ENCODE peak calls at places on chromosomes 2 and 18, in nine cellular contexts. Z is right atrium auricular region, C is heart right ventricle, W is stomach, R is transverse colon, P is astrocyte of the spinal cord, N is kidney, A is GM10248, I is osteocyte. X is an unnamed sample.

GRCh38 chr2:33229646-33230045 is 246.8 kb upstream of the RASGRP3 start:
- DNase-seq in Z (no peak), C (no peak), W (no peak), R (no peak), P (no peak), N (no peak), A (no peak), I (no peak), X (no peak)

GRCh38 chr2:42799881-42800280 is 7.5 kb upstream of the HAAO start:
- DNase-seq in Z (no peak), C (no peak), W (no peak), R (no peak), P (no peak), N (no peak), A (no peak), I (no peak), X (no peak)

GRCh38 chr2:180184506-180184905 is 177.4 kb upstream of the CWC22 start:
- DNase-seq in Z (no peak), C (no peak), W (no peak), R (no peak), P (peak), N (no peak), A (no peak), I (no peak), X (no peak)

GRCh38 chr2:64797881-64798590 is 144.3 kb upstream of the SERTAD2 start:
- DNase-seq in Z (no peak), C (no peak), W (peak), R (no peak), P (peak), N (no peak), A (no peak), I (no peak), X (no peak)

GRCh38 chr2:218323526-218324472 is 31.5 kb upstream of the TMBIM1 start:
- DNase-seq in Z (no peak), C (no peak), W (no peak), R (peak), P (peak), N (peak), A (no peak), I (no peak), X (no peak)

GRCh38 chr2:29238497-29238896 is 123.3 kb downstream of the CLIP4 start:
- DNase-seq in Z (no peak), C (no peak), W (no peak), R (no peak), P (no peak), N (no peak), A (peak), I (no peak), X (no peak)

GRCh38 chr2:224284134-224284946 is 117.6 kb downstream of the FAM124B start:
- DNase-seq in Z (no peak), C (no peak), W (no peak), R (peak), P (peak), N (no peak), A (peak), I (no peak), X (no peak)

GRCh38 chr2:159617651-159618050 is 1.3 kb upstream of the BAZ2B start:
- DNase-seq in Z (no peak), C (no peak), W (no peak), R (no peak), P (peak), N (no peak), A (no peak), I (no peak), X (no peak)

GRCh38 chr2:240160291-240161086 is 20.0 kb upstream of the OTOS start:
- DNase-seq in Z (no peak), C (no peak), W (no peak), R (no peak), P (no peak), N (peak), A (no peak), I (no peak), X (no peak)

GRCh38 chr18:8960740-8961657 is 141.5 kb upstream of the NDUFV2 start:
- DNase-seq in Z (no peak), C (no peak), W (no peak), R (no peak), P (peak), N (no peak), A (no peak), I (no peak), X (no peak)

GRCh38 chr2:74091391-74091790 is 56.3 kb downstream of the BOLA3 start:
- DNase-seq in Z (no peak), C (no peak), W (no peak), R (no peak), P (no peak), N (no peak), A (no peak), I (peak), X (no peak)

GRCh38 chr2:145284551-145284950 is 764.6 kb upstream of the ZEB2 start:
- DNase-seq in Z (no peak), C (no peak), W (no peak), R (no peak), P (no peak), N (no peak), A (no peak), I (no peak), X (no peak)

GRCh38 chr2:217978536-217979150 is 24.2 kb downstream of the TNS1 start:
- DNase-seq in Z (no peak), C (no peak), W (peak), R (no peak), P (no peak), N (peak), A (no peak), I (no peak), X (peak)

GRCh38 chr2:43185146-43185545 is 41.3 kb downstream of the ZFP36L2 start:
- DNase-seq in Z (no peak), C (no peak), W (no peak), R (no peak), P (peak), N (no peak), A (no peak), I (no peak), X (no peak)

GRCh38 chr2:10654069-10654468 is 35.7 kb downstream of the NOL10 start:
- DNase-seq in Z (no peak), C (no peak), W (no peak), R (no peak), P (peak), N (no peak), A (no peak), I (no peak), X (no peak)

GRCh38 chr2:234392230-234392629 is 104.7 kb downstream of the ARL4C start:
- DNase-seq in Z (no peak), C (no peak), W (no peak), R (no peak), P (no peak), N (no peak), A (no peak), I (no peak), X (no peak)

GRCh38 chr2:46780801-46781445 is 134.7 kb downstream of the MCFD2 start:
- DNase-seq in Z (no peak), C (peak), W (no peak), R (peak), P (no peak), N (no peak), A (no peak), I (no peak), X (peak)

GRCh38 chr2:101568969-101569368 is 94.1 kb upstream of the RFX8 start:
- DNase-seq in Z (no peak), C (no peak), W (no peak), R (no peak), P (no peak), N (no peak), A (no peak), I (no peak), X (no peak)

GRCh38 chr2:54942373-54942772 is 107.9 kb downstream of the RTN4 start:
- DNase-seq in Z (no peak), C (no peak), W (no peak), R (no peak), P (no peak), N (no peak), A (no peak), I (peak), X (no peak)

GRCh38 chr2:85340034-85340892 is 12.5 kb upstream of the TGOLN2 start:
- DNase-seq in Z (no peak), C (no peak), W (no peak), R (no peak), P (no peak), N (no peak), A (no peak), I (no peak), X (no peak)

GRCh38 chr2:237208373-237209045 is 122.8 kb downstream of the COPS8 start:
- DNase-seq in Z (peak), C (no peak), W (no peak), R (no peak), P (peak), N (no peak), A (no peak), I (peak), X (no peak)

GRCh38 chr2:15806801-15807417 is 133.4 kb upstream of the MYCN start:
- DNase-seq in Z (no peak), C (no peak), W (no peak), R (no peak), P (no peak), N (no peak), A (no peak), I (no peak), X (no peak)

GRCh38 chr2:5387421-5387820 is 304.8 kb upstream of the SOX11 start:
- DNase-seq in Z (no peak), C (no peak), W (no peak), R (no peak), P (peak), N (no peak), A (no peak), I (no peak), X (no peak)

GRCh38 chr18:78517973-78518372 is 461.6 kb upstream of the SALL3 start:
- DNase-seq in Z (no peak), C (no peak), W (peak), R (no peak), P (no peak), N (no peak), A (no peak), I (peak), X (no peak)

GRCh38 chr2:102848366-102848839 is 86.6 kb downstream of the TMEM182 start:
- DNase-seq in Z (peak), C (peak), W (peak), R (peak), P (peak), N (peak), A (peak), I (no peak), X (peak)

GRCh38 chr18:48790226-48790863 is 160.4 kb downstream of the SMAD7 start:
- DNase-seq in Z (peak), C (peak), W (peak), R (no peak), P (peak), N (peak), A (no peak), I (peak), X (no peak)

GRCh38 chr2:222797308-222797707 is 63.5 kb upstream of the ACSL3 start:
- DNase-seq in Z (no peak), C (no peak), W (no peak), R (no peak), P (peak), N (no peak), A (peak), I (no peak), X (no peak)

GRCh38 chr18:5410582-5410981 is 115.1 kb upstream of the ZBTB14 start:
- DNase-seq in Z (no peak), C (no peak), W (no peak), R (no peak), P (no peak), N (no peak), A (no peak), I (no peak), X (no peak)

GRCh38 chr2:118442949-118443348 is 354.7 kb downstream of the INSIG2 start:
- DNase-seq in Z (no peak), C (no peak), W (no peak), R (no peak), P (peak), N (no peak), A (no peak), I (no peak), X (no peak)

GRCh38 chr2:234953116-234954031 is 1.6 kb downstream of the SH3BP4 start:
- DNase-seq in Z (no peak), C (no peak), W (peak), R (no peak), P (no peak), N (peak), A (no peak), I (no peak), X (no peak)

GRCh38 chr18:31941010-31941809 is 1.7 kb downstream of the TRAPPC8 start:
- DNase-seq in Z (no peak), C (no peak), W (no peak), R (no peak), P (no peak), N (no peak), A (no peak), I (no peak), X (no peak)

GRCh38 chr2:1754046-1754445 is 9.7 kb upstream of the PXDN start:
- DNase-seq in Z (no peak), C (no peak), W (peak), R (no peak), P (no peak), N (peak), A (no peak), I (no peak), X (no peak)

GRCh38 chr2:1757567-1757966 is 13.3 kb upstream of the PXDN start:
- DNase-seq in Z (no peak), C (no peak), W (no peak), R (no peak), P (no peak), N (no peak), A (no peak), I (no peak), X (no peak)

GRCh38 chr2:1756456-1756855 is 12.1 kb upstream of the PXDN start:
- DNase-seq in Z (no peak), C (no peak), W (peak), R (no peak), P (no peak), N (peak), A (no peak), I (no peak), X (no peak)

GRCh38 chr2:1754461-1755170 is 10.3 kb upstream of the PXDN start:
- DNase-seq in Z (no peak), C (no peak), W (peak), R (no peak), P (no peak), N (peak), A (no peak), I (no peak), X (no peak)

DNA sequence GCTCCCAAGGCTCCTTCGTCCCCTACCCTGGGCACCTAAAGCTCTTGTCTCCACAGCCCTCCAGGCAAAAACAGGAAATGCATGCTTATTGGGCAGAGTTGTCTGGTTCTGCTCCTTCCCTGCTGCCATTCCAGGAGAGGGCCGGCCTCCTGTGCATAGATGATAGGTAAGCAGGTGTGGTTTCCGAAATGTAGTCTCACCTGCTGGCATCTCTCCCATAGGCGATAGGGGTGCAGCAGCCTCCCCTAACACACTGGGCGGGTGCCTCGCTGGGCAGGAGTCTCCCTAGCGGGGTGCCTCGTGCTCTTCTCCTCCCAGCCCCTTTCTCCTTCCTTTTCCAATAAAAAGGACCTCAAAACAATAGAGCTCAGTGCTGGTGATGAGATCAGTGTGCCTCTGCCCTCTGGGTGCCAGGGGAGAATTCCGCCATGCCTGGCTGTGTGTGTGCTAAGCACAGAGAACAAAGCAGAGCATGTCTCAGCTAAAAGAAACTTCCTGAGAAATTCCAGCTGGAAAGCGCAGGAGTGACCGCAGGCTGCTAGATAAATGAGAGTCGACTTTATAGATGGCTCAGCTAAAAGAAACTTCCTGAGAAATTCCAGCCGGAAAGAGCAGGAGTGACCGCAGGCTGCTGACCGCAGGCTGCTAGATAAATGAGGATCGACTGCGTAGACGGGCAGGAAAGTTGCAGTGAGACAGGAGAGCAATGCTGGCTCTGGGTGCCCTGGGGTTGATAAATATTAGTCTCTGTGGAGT is 11.3 kb upstream of the PXDN start:
- DNase-seq in Z (no peak), C (no peak), W (peak), R (no peak), P (peak), N (peak), A (no peak), I (no peak), X (no peak)
- TF ChIP-seq CTCF in Z (no peak), C (no peak), W (no peak), R (no peak), P (no peak), N (no peak), A (no peak), I (no peak), X (no peak)

DNA sequence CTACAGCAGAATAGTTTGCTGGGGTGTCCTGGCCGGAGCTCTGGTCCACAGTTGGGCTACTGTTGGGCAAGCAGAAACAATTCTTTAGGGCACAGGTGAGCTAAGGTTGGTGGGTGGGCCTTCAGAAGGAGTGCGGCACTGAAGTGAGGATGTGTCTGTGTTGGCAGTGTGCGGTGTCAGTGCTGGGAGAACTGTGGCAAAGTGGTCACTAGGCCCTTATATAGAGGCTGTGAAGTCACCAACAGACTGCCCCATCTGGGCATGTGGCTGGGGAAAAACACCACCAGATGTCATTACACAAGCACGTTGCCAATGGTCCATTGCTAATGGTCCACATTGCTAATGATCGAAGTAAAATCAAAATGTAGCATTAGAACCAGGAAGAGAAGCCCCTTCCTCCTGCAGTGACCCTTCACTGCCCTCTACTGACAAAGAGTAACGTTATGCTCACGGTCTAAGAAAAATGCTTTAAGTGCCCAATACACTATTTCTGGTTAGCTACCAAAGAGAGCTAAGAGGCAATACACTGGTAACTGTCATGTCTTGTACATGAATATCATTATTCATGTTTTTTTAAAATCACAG is 21.3 kb downstream of the SCN1A start:
- DNase-seq in Z (no peak), C (no peak), W (no peak), R (no peak), P (peak), N (no peak), A (no peak), I (no peak), X (no peak)
- TF ChIP-seq CTCF in Z (no peak), C (no peak), W (no peak), R (no peak), P (peak), N (peak), A (no peak), I (peak), X (peak)

DNA sequence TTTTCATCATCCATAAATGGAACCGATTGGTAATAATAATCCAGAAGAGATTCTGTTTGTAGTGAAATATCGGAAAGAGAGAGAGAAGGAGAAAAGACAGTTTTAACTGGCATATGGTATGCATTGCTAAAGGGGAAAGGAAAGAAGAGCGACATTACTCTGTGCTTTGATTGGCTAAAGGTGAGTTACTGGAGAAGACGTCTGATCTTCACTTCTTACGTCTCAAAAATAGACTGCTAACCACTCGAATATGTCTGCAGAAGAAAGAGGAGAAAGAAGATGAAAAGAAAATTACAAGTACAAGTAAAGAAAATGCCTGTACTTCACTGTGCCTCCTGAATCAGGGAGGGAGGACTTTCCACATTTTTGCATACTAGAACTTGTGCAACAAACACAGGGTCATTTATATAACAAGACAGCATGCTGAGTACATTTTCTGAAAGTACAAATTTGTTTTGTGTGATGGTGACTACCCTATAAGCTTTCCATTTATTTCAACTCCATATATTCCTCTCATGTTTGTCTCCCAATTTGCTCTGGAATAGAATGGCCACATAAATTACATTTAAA is 787.2 kb downstream of the RNF144A start:
- DNase-seq in Z (no peak), C (no peak), W (no peak), R (no peak), P (no peak), N (no peak), A (no peak), I (no peak), X (no peak)
- TF ChIP-seq CTCF in Z (no peak), C (no peak), W (no peak), R (no peak), P (no peak), N (no peak), A (no peak), I (no peak), X (no peak)

GRCh38 chr2:149645391-149645790 is 57.8 kb upstream of the MMADHC start:
- DNase-seq in Z (no peak), C (no peak), W (no peak), R (no peak), P (peak), N (no peak), A (no peak), I (no peak), X (no peak)
- TF ChIP-seq CTCF in Z (no peak), C (no peak), W (no peak), R (no peak), P (peak), N (no peak), A (no peak), I (peak), X (no peak)

GRCh38 chr18:60413944-60414547 is 41.5 kb upstream of the MC4R start:
- DNase-seq in Z (no peak), C (no peak), W (no peak), R (peak), P (no peak), N (no peak), A (no peak), I (no peak), X (no peak)
- TF ChIP-seq CTCF in Z (no peak), C (no peak), W (no peak), R (peak), P (peak), N (no peak), A (peak), I (peak), X (peak)